ENCODE peak calls at places on chromosomes 7 and 10, in five cellular contexts. V, B, R, U and N are unnamed samples.
A peak's percentile ranks its signal among the peaks of the same experiment; 100 is the strongest.

GRCh38 chr10:34739915-34740314 is 75.2 kb downstream of the PARD3 start:
- DNase-seq in V (no peak), B (no peak), R (no peak), U (peak; percentile 35), N (peak; percentile 74)

GRCh38 chr7:20035279-20035875 is 181.8 kb downstream of the MACC1 start:
- DNase-seq in V (no peak), B (no peak), R (no peak), U (no peak), N (no peak)

GRCh38 chr10:133312016-133312768 is 3.5 kb downstream of the ZNF511 start:
- DNase-seq in V (no peak), B (no peak), R (no peak), U (no peak), N (no peak)

GRCh38 chr7:112067609-112068540 is 138.3 kb downstream of the DOCK4 start:
- DNase-seq in V (no peak), B (no peak), R (no peak), U (no peak), N (no peak)

GRCh38 chr10:69856601-69857166 is 55.0 kb downstream of the COL13A1 start:
- DNase-seq in V (no peak), B (no peak), R (no peak), U (no peak), N (no peak)

GRCh38 chr7:921581-922333 is 32.7 kb downstream of the ADAP1 start:
- DNase-seq in V (no peak), B (no peak), R (no peak), U (no peak), N (no peak)

GRCh38 chr10:3398825-3399646 is 226.5 kb upstream of the PITRM1 start:
- DNase-seq in V (no peak), B (no peak), R (no peak), U (no peak), N (no peak)

GRCh38 chr10:93065675-93066543 is 5.3 kb downstream of the CYP26C1 start:
- DNase-seq in V (no peak), B (no peak), R (no peak), U (no peak), N (no peak)

GRCh38 chr10:67140641-67141040 is 214.8 kb downstream of the LRRTM3 start:
- DNase-seq in V (no peak), B (no peak), R (no peak), U (no peak), N (no peak)

GRCh38 chr7:130299909-130300308 is 6.9 kb downstream of the CPA4 start:
- DNase-seq in V (no peak), B (no peak), R (no peak), U (no peak), N (no peak)

GRCh38 chr7:51666751-51667150 is 350.1 kb upstream of the COBL start:
- DNase-seq in V (no peak), B (no peak), R (no peak), U (no peak), N (no peak)

GRCh38 chr10:86325158-86325557 is 41.4 kb downstream of the GRID1 start:
- DNase-seq in V (no peak), B (no peak), R (no peak), U (no peak), N (no peak)

GRCh38 chr7:150988230-150989226 is 2.3 kb upstream of the NOS3 start:
- DNase-seq in V (no peak), B (no peak), R (no peak), U (no peak), N (no peak)

GRCh38 chr10:132551808-132552130 is 14.2 kb downstream of the INPP5A start:
- DNase-seq in V (no peak), B (no peak), R (no peak), U (no peak), N (no peak)

GRCh38 chr10:71621783-71622526 is 97.6 kb downstream of the C10orf105 start:
- DNase-seq in V (no peak), B (no peak), R (no peak), U (peak; percentile 89), N (peak; percentile 14)

GRCh38 chr10:31148955-31149354 is 117.3 kb upstream of the ZNF438 start:
- DNase-seq in V (no peak), B (no peak), R (no peak), U (no peak), N (no peak)

GRCh38 chr7:152202056-152202455 is 176.6 kb downstream of the GALNT11 start:
- DNase-seq in V (peak; percentile 4), B (no peak), R (peak; percentile 18), U (no peak), N (peak; percentile 55)